ENCODE peak calls at places on chromosomes 5 and 9, in ten cellular contexts. One of them, this sample, is unnamed.

GRCh38 chr5:147391781-147392180 is 118.1 kb downstream of the DPYSL3 start:
- DNase-seq in cardiac muscle cell: peak; percentile 67
- DNase-seq in BJ: no peak
- DNase-seq in AG09309: peak; percentile 62
- DNase-seq in heart left ventricle: no peak
- DNase-seq in astrocyte of the spinal cord: peak; percentile 79
- DNase-seq in HepG2: peak; percentile 25
- DNase-seq in glutamatergic neuron: peak; percentile 55
- DNase-seq in psoas muscle: peak; percentile 76
- DNase-seq in progenitor cell of endocrine pancreas: no peak
- DNase-seq in this sample: peak; percentile 81

GRCh38 chr5:128083033-128083810 is at the start of gene SLC12A2:
- DNase-seq in cardiac muscle cell: peak; percentile 95
- DNase-seq in BJ: peak; percentile 61
- DNase-seq in AG09309: peak; percentile 81
- DNase-seq in heart left ventricle: peak; percentile 93
- DNase-seq in astrocyte of the spinal cord: peak; percentile 94
- DNase-seq in HepG2: peak; percentile 68
- DNase-seq in glutamatergic neuron: peak; percentile 94
- DNase-seq in psoas muscle: peak; percentile 96
- DNase-seq in progenitor cell of endocrine pancreas: peak; percentile 78
- DNase-seq in this sample: peak; percentile 91

GRCh38 chr5:15993334-15993733 is 186.3 kb downstream of the MARCHF11 start:
- DNase-seq in cardiac muscle cell: no peak
- DNase-seq in BJ: no peak
- DNase-seq in AG09309: peak; percentile 11
- DNase-seq in heart left ventricle: no peak
- DNase-seq in astrocyte of the spinal cord: peak; percentile 33
- DNase-seq in HepG2: no peak
- DNase-seq in glutamatergic neuron: no peak
- DNase-seq in psoas muscle: no peak
- DNase-seq in progenitor cell of endocrine pancreas: no peak
- DNase-seq in this sample: peak; percentile 51

GRCh38 chr5:40654377-40655006 is 25.2 kb upstream of the PTGER4 start:
- DNase-seq in cardiac muscle cell: no peak
- DNase-seq in BJ: no peak
- DNase-seq in AG09309: no peak
- DNase-seq in heart left ventricle: no peak
- DNase-seq in astrocyte of the spinal cord: no peak
- DNase-seq in HepG2: no peak
- DNase-seq in glutamatergic neuron: no peak
- DNase-seq in psoas muscle: no peak
- DNase-seq in progenitor cell of endocrine pancreas: no peak
- DNase-seq in this sample: no peak

GRCh38 chr9:13054381-13054780 is 225.1 kb downstream of the MPDZ start:
- DNase-seq in cardiac muscle cell: no peak
- DNase-seq in BJ: no peak
- DNase-seq in AG09309: no peak
- DNase-seq in heart left ventricle: no peak
- DNase-seq in astrocyte of the spinal cord: no peak
- DNase-seq in HepG2: no peak
- DNase-seq in glutamatergic neuron: no peak
- DNase-seq in psoas muscle: no peak
- DNase-seq in progenitor cell of endocrine pancreas: no peak
- DNase-seq in this sample: no peak

GRCh38 chr5:140480310-140481014 is 67.0 kb upstream of the EIF4EBP3 start:
- DNase-seq in cardiac muscle cell: no peak
- DNase-seq in BJ: no peak
- DNase-seq in AG09309: no peak
- DNase-seq in heart left ventricle: no peak
- DNase-seq in astrocyte of the spinal cord: no peak
- DNase-seq in HepG2: no peak
- DNase-seq in glutamatergic neuron: no peak
- DNase-seq in psoas muscle: no peak
- DNase-seq in progenitor cell of endocrine pancreas: no peak
- DNase-seq in this sample: no peak

GRCh38 chr5:174022384-174023095 is 23.0 kb upstream of the NSG2 start:
- DNase-seq in cardiac muscle cell: no peak
- DNase-seq in BJ: no peak
- DNase-seq in AG09309: no peak
- DNase-seq in heart left ventricle: no peak
- DNase-seq in astrocyte of the spinal cord: no peak
- DNase-seq in HepG2: no peak
- DNase-seq in glutamatergic neuron: no peak
- DNase-seq in psoas muscle: no peak
- DNase-seq in progenitor cell of endocrine pancreas: no peak
- DNase-seq in this sample: no peak

GRCh38 chr5:41296066-41296465 is 82.7 kb upstream of the C6 start:
- DNase-seq in cardiac muscle cell: no peak
- DNase-seq in BJ: no peak
- DNase-seq in AG09309: no peak
- DNase-seq in heart left ventricle: no peak
- DNase-seq in astrocyte of the spinal cord: no peak
- DNase-seq in HepG2: no peak
- DNase-seq in glutamatergic neuron: no peak
- DNase-seq in psoas muscle: no peak
- DNase-seq in progenitor cell of endocrine pancreas: no peak
- DNase-seq in this sample: no peak

GRCh38 chr9:115591584-115591984 is 473.6 kb upstream of the TNC start:
- DNase-seq in cardiac muscle cell: peak; percentile 85
- DNase-seq in BJ: peak; percentile 96
- DNase-seq in AG09309: peak; percentile 100
- DNase-seq in heart left ventricle: peak; percentile 33
- DNase-seq in astrocyte of the spinal cord: peak; percentile 98
- DNase-seq in HepG2: peak; percentile 74
- DNase-seq in glutamatergic neuron: no peak
- DNase-seq in psoas muscle: peak; percentile 71
- DNase-seq in progenitor cell of endocrine pancreas: peak; percentile 22
- DNase-seq in this sample: peak; percentile 99

DNA sequence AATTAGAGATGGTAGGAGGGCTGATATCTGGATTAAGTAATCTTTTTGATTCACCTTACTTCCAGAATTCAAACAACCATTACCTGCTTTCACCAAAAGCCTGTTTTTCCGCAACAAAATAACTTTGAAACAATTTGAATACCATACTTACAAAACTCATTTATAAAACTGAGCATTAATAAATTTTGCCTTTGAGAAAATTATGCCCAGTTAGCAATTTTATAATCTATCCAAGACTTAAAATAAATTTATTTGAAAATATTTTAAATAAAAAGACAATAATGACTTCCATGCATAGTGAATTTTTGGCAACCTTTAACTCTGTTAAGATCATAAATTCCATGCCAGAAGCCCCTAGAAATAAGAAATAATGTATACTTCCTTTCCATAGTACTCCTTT is 71.3 kb upstream of the FTMT start:
- DNase-seq in cardiac muscle cell: no peak
- DNase-seq in BJ: no peak
- DNase-seq in AG09309: no peak
- DNase-seq in heart left ventricle: no peak
- DNase-seq in astrocyte of the spinal cord: no peak
- DNase-seq in HepG2: no peak
- DNase-seq in glutamatergic neuron: no peak
- DNase-seq in psoas muscle: no peak
- DNase-seq in progenitor cell of endocrine pancreas: no peak
- DNase-seq in this sample: no peak
- TF ChIP-seq CTCF in cardiac muscle cell: no peak
- TF ChIP-seq CTCF in BJ: no peak
- TF ChIP-seq CTCF in AG09309: no peak
- TF ChIP-seq CTCF in heart left ventricle: no peak
- TF ChIP-seq CTCF in astrocyte of the spinal cord: no peak
- TF ChIP-seq CTCF in HepG2: no peak
- TF ChIP-seq CTCF in glutamatergic neuron: no peak
- TF ChIP-seq CTCF in psoas muscle: no peak
- TF ChIP-seq CTCF in progenitor cell of endocrine pancreas: no peak
- TF ChIP-seq CTCF in this sample: no peak

GRCh38 chr9:4798281-4798680 is 5.5 kb downstream of the RCL1 start:
- DNase-seq in cardiac muscle cell: no peak
- DNase-seq in BJ: no peak
- DNase-seq in AG09309: no peak
- DNase-seq in heart left ventricle: no peak
- DNase-seq in astrocyte of the spinal cord: no peak
- DNase-seq in HepG2: no peak
- DNase-seq in glutamatergic neuron: no peak
- DNase-seq in psoas muscle: no peak
- DNase-seq in progenitor cell of endocrine pancreas: no peak
- DNase-seq in this sample: no peak
- TF ChIP-seq CTCF in cardiac muscle cell: no peak
- TF ChIP-seq CTCF in BJ: no peak
- TF ChIP-seq CTCF in AG09309: no peak
- TF ChIP-seq CTCF in heart left ventricle: no peak
- TF ChIP-seq CTCF in astrocyte of the spinal cord: no peak
- TF ChIP-seq CTCF in HepG2: no peak
- TF ChIP-seq CTCF in glutamatergic neuron: no peak
- TF ChIP-seq CTCF in psoas muscle: no peak
- TF ChIP-seq CTCF in progenitor cell of endocrine pancreas: no peak
- TF ChIP-seq CTCF in this sample: no peak

DNA sequence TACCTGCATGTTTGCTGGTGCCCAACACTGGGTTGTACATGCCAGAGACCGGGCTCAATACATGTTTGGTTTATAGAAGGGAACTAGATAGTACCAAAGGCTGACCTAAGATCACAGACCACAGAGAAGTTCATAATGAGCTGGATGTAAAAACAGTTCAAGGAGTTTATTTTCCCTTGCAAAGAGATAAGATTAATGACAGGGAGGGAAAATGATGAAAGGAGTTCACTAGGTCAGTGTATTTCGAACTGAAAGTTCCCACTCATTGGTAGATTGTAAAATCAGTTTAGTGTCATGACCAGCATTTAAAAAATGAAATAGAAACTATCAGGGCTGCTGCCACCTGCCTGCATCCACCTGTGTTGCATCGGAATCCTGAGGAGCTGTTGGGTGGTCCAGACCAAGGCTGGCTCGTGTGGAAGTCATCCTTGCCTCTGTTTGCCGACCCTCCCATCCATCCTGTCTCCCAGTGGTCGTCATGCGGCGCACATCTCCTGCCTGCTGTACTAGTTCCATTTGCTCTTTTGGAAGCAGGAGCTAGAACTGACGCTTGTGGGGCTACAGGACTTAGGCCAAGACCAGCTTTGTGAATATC is 21.1 kb downstream of the TBC1D2 start:
- DNase-seq in cardiac muscle cell: no peak
- DNase-seq in BJ: no peak
- DNase-seq in AG09309: no peak
- DNase-seq in heart left ventricle: no peak
- DNase-seq in astrocyte of the spinal cord: no peak
- DNase-seq in HepG2: no peak
- DNase-seq in glutamatergic neuron: no peak
- DNase-seq in psoas muscle: no peak
- DNase-seq in progenitor cell of endocrine pancreas: no peak
- DNase-seq in this sample: no peak
- TF ChIP-seq CTCF in cardiac muscle cell: peak; percentile 7
- TF ChIP-seq CTCF in BJ: no peak
- TF ChIP-seq CTCF in AG09309: peak; percentile 7
- TF ChIP-seq CTCF in heart left ventricle: no peak
- TF ChIP-seq CTCF in astrocyte of the spinal cord: no peak
- TF ChIP-seq CTCF in HepG2: peak; percentile 55
- TF ChIP-seq CTCF in glutamatergic neuron: no peak
- TF ChIP-seq CTCF in psoas muscle: no peak
- TF ChIP-seq CTCF in progenitor cell of endocrine pancreas: peak; percentile 34
- TF ChIP-seq CTCF in this sample: no peak

GRCh38 chr9:121376214-121376830 is 6.3 kb upstream of the STOM start:
- DNase-seq in cardiac muscle cell: peak; percentile 26
- DNase-seq in BJ: no peak
- DNase-seq in AG09309: no peak
- DNase-seq in heart left ventricle: no peak
- DNase-seq in astrocyte of the spinal cord: peak; percentile 44
- DNase-seq in HepG2: no peak
- DNase-seq in glutamatergic neuron: no peak
- DNase-seq in psoas muscle: no peak
- DNase-seq in progenitor cell of endocrine pancreas: no peak
- DNase-seq in this sample: no peak
- TF ChIP-seq CTCF in cardiac muscle cell: peak; percentile 42
- TF ChIP-seq CTCF in BJ: peak; percentile 28
- TF ChIP-seq CTCF in AG09309: peak; percentile 15
- TF ChIP-seq CTCF in heart left ventricle: peak; percentile 65
- TF ChIP-seq CTCF in astrocyte of the spinal cord: peak; percentile 26
- TF ChIP-seq CTCF in HepG2: no peak
- TF ChIP-seq CTCF in glutamatergic neuron: no peak
- TF ChIP-seq CTCF in psoas muscle: peak; percentile 51
- TF ChIP-seq CTCF in progenitor cell of endocrine pancreas: peak; percentile 23
- TF ChIP-seq CTCF in this sample: peak; percentile 80

DNA sequence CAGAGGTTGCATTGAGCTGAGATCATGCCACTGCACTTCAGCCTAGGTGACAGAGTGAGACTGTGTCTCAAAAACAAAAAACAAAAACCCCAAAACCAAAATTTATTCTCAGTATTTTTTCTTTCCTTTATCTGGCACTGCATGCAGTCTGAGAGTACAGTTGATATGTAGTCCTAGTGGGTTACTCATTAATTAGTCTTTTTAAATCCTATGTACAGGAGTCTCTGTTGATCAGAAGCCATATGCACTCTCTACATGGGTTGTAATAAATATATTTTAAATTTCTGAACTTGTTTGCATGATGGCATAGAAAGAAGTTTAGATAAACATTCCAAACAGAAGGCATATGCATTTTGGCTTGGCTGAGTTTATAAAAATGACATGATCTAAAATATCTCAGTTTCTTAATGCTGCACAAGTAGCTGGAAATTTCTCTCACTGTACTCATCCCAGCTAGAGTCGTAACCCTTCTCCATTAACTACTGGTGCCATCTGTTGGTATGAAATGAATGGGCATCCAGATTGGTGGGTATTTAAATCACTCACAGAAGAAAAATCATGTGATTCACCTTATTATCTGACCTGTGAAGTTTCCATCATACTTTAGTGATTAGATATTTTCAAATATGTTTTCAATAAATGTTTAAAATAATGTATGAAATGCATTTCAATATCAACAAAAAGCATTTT is 284.8 kb downstream of the CTNND2 start:
- DNase-seq in cardiac muscle cell: peak; percentile 41
- DNase-seq in BJ: no peak
- DNase-seq in AG09309: no peak
- DNase-seq in heart left ventricle: no peak
- DNase-seq in astrocyte of the spinal cord: peak; percentile 14
- DNase-seq in HepG2: peak; percentile 61
- DNase-seq in glutamatergic neuron: no peak
- DNase-seq in psoas muscle: no peak
- DNase-seq in progenitor cell of endocrine pancreas: no peak
- DNase-seq in this sample: no peak
- TF ChIP-seq CTCF in cardiac muscle cell: no peak
- TF ChIP-seq CTCF in BJ: no peak
- TF ChIP-seq CTCF in AG09309: no peak
- TF ChIP-seq CTCF in heart left ventricle: peak; percentile 38
- TF ChIP-seq CTCF in astrocyte of the spinal cord: peak; percentile 15
- TF ChIP-seq CTCF in HepG2: peak; percentile 71
- TF ChIP-seq CTCF in glutamatergic neuron: no peak
- TF ChIP-seq CTCF in psoas muscle: no peak
- TF ChIP-seq CTCF in progenitor cell of endocrine pancreas: peak; percentile 36
- TF ChIP-seq CTCF in this sample: no peak

This sample was measured in HFFc6.